ENCODE peak calls at places on chromosomes 7 and 10, in nine cellular contexts. S is neural crest cell; R is hepatocyte; N is A673; A is iPS DF 19.7; J is stimulated activated CD8-positive, alpha-beta memory T cell treated with anti-CD3 and anti-CD28 coated beads, Interleukin-2, amount 100 ng/mL, for 48 hours; U is Daoy; X is CD4-positive, CD25-positive, alpha-beta regulatory T cell; G is HFFc6. T is an unnamed sample.

GRCh38 chr10:132292972-132293415 is 14.8 kb downstream of the STK32C start:
- DNase-seq in S (no peak), R (no peak), N (no peak), A (no peak), J (no peak), U (no peak), X (no peak), G (no peak), T (no peak)

GRCh38 chr7:105429746-105430612 is 41.3 kb upstream of the SRPK2 start:
- DNase-seq in S (no peak), R (peak), N (peak), A (peak), J (peak), U (peak), X (peak), G (peak), T (no peak)

GRCh38 chr7:156650042-156650441 is 9.5 kb downstream of the RNF32 start:
- DNase-seq in S (no peak), R (peak), N (peak), A (no peak), J (no peak), U (no peak), X (no peak), G (peak), T (no peak)

GRCh38 chr10:104925232-104925851 is 284.3 kb downstream of the SORCS3 start:
- DNase-seq in S (peak), R (peak), N (peak), A (peak), J (no peak), U (no peak), X (no peak), G (no peak), T (no peak)

GRCh38 chr7:24879281-24879680 is 100.7 kb downstream of the OSBPL3 start:
- DNase-seq in S (no peak), R (no peak), N (no peak), A (no peak), J (no peak), U (no peak), X (no peak), G (no peak), T (no peak)

GRCh38 chr7:32164341-32164996 is 94.3 kb upstream of the PDE1C start:
- DNase-seq in S (no peak), R (peak), N (peak), A (no peak), J (no peak), U (peak), X (no peak), G (peak), T (no peak)

GRCh38 chr10:11629731-11630130 is 18.3 kb upstream of the USP6NL start:
- DNase-seq in S (no peak), R (no peak), N (no peak), A (no peak), J (no peak), U (no peak), X (no peak), G (no peak), T (no peak)

GRCh38 chr10:113058175-113058961 is 108.3 kb downstream of the TCF7L2 start:
- DNase-seq in S (no peak), R (peak), N (peak), A (no peak), J (no peak), U (peak), X (no peak), G (peak), T (peak)

GRCh38 chr10:13206546-13207443 is 27.4 kb downstream of the UCMA start:
- DNase-seq in S (no peak), R (peak), N (peak), A (no peak), J (no peak), U (no peak), X (no peak), G (peak), T (no peak)

GRCh38 chr10:47025253-47025539 is 114.0 kb downstream of the PTPN20 start:
- DNase-seq in S (no peak), R (no peak), N (no peak), A (no peak), J (no peak), U (no peak), X (no peak), G (no peak), T (no peak)

GRCh38 chr7:106050743-106051110 is 61.4 kb downstream of the SYPL1 start:
- DNase-seq in S (no peak), R (peak), N (no peak), A (no peak), J (no peak), U (peak), X (no peak), G (peak), T (no peak)

GRCh38 chr10:2835950-2836349 is 231.4 kb upstream of the PFKP start:
- DNase-seq in S (no peak), R (peak), N (no peak), A (no peak), J (no peak), U (no peak), X (no peak), G (no peak), T (no peak)

GRCh38 chr7:4136501-4137110 is 545.5 kb upstream of the FOXK1 start:
- DNase-seq in S (no peak), R (no peak), N (peak), A (no peak), J (no peak), U (no peak), X (no peak), G (no peak), T (no peak)

T was measured in AG04449.